ENCODE peak calls at places on chromosome 20, in six cellular contexts. D is stimulated activated CD4-positive, alpha-beta T cell treated with anti-CD3 and anti-CD28 coated beads, Interleukin-12 subunit alpha, Interleukin-12 subunit beta, amount 100 ng/mL, for 4 hours; B is activated CD4-positive, alpha-beta T cell treated with anti-CD3 and anti-CD28 coated beads, Interleukin-2, amount 50 U/mL, for 4 hours; Z is D341Med; Q is glutamatergic neuron; J is anterior cingulate cortex. O is an unnamed sample.

GRCh38 chr20:2840138-2840966 is at the start of the genes PCED1A and VPS16:
- DNase-seq in B (peak), D (peak), Z (peak), J (peak), Q (peak), O (peak)

GRCh38 chr20:21504323-21504722 is 9.5 kb downstream of the NKX2-2 start:
- DNase-seq in D (no peak), Q (no peak), Z (no peak), B (no peak), J (no peak), O (peak)

GRCh38 chr20:34311118-34312023 is 8.2 kb upstream of the AHCY start:
- DNase-seq in Q (peak), J (no peak), Z (no peak), D (no peak), B (no peak), O (peak)

GRCh38 chr20:40966516-40967185 is 62.0 kb upstream of the TOP1 start:
- DNase-seq in B (no peak), D (no peak), Q (no peak), J (no peak), Z (no peak), O (no peak)

GRCh38 chr20:11101243-11101642 is 427.4 kb upstream of the JAG1 start:
- DNase-seq in Z (no peak), J (no peak), D (no peak), B (no peak), Q (no peak), O (no peak)

GRCh38 chr20:57398231-57398821 is 7.1 kb downstream of the RBM38 start:
- DNase-seq in D (peak), Q (no peak), B (peak), Z (no peak), J (no peak), O (no peak)

GRCh38 chr20:49674383-49675352 is 39.0 kb downstream of the B4GALT5 start:
- DNase-seq in Z (no peak), J (no peak), D (no peak), B (no peak), Q (no peak), O (no peak)

GRCh38 chr20:21376631-21377030 is 20.7 kb downstream of the NKX2-4 start:
- DNase-seq in Q (no peak), Z (no peak), B (no peak), J (no peak), D (no peak), O (no peak)

GRCh38 chr20:51036226-51036625 is 13.3 kb upstream of the KCNG1 start:
- DNase-seq in Z (no peak), Q (no peak), J (no peak), B (no peak), D (no peak), O (no peak)

GRCh38 chr20:10670521-10671220 is 3.1 kb downstream of the JAG1 start:
- DNase-seq in D (no peak), Z (no peak), B (no peak), J (no peak), Q (no peak), O (no peak)

GRCh38 chr20:33910529-33911327 is 83.0 kb upstream of the RALY start:
- DNase-seq in D (no peak), Q (no peak), B (no peak), Z (no peak), J (no peak), O (no peak)

GRCh38 chr20:17875106-17875980 is 93.3 kb downstream of the SNX5 start:
- DNase-seq in J (peak), B (no peak), Z (no peak), Q (no peak), D (no peak), O (peak)

GRCh38 chr20:57009775-57010174 is 256.7 kb downstream of the BMP7 start:
- DNase-seq in B (no peak), Z (no peak), D (no peak), Q (no peak), J (no peak), O (peak)

GRCh38 chr20:17680836-17681740 is 954 bp downstream of the RRBP1 start:
- DNase-seq in J (peak), Z (peak), Q (peak), D (peak), B (peak), O (peak)

GRCh38 chr20:19000071-19000470 is 186.5 kb downstream of the SCP2D1 start:
- DNase-seq in B (no peak), D (no peak), J (no peak), Q (no peak), Z (no peak), O (peak)

GRCh38 chr20:22581437-22582385 is 2.7 kb downstream of the FOXA2 start:
- DNase-seq in Z (no peak), J (no peak), B (no peak), D (no peak), Q (no peak), O (no peak)

GRCh38 chr20:3165473-3166337 is 6.0 kb upstream of the FASTKD5 start:
- DNase-seq in D (no peak), Z (peak), B (no peak), Q (peak), J (no peak), O (peak)

GRCh38 chr20:31909253-31910070 is 39.0 kb downstream of the TTLL9 start:
- DNase-seq in D (no peak), B (no peak), J (no peak), Z (no peak), Q (no peak), O (no peak)

GRCh38 chr20:50510706-50511401 is 671 bp downstream of the PTPN1 start:
- DNase-seq in B (no peak), J (no peak), Z (no peak), Q (peak), D (peak), O (no peak)

GRCh38 chr20:354298-354977 is 7.5 kb downstream of the NRSN2 start:
- DNase-seq in J (peak), Q (peak), Z (peak), D (peak), B (peak), O (peak)

GRCh38 chr20:13142143-13142542 is 78.9 kb upstream of the ISM1 start:
- DNase-seq in J (no peak), D (no peak), B (no peak), Q (no peak), Z (no peak), O (no peak)

GRCh38 chr20:12531626-12532025 is 477.1 kb upstream of the SPTLC3 start:
- DNase-seq in J (no peak), Q (no peak), D (no peak), Z (no peak), B (no peak), O (no peak)

GRCh38 chr20:41386502-41387427 is 20.1 kb upstream of the EMILIN3 start:
- DNase-seq in Q (no peak), J (no peak), Z (no peak), B (no peak), D (no peak), O (no peak)

GRCh38 chr20:34637245-34638185 is 39.4 kb downstream of the PIGU start:
- DNase-seq in Z (no peak), D (no peak), Q (no peak), J (peak), B (no peak), O (no peak)

GRCh38 chr20:62069741-62070216 is 4.1 kb upstream of the TAF4 start:
- DNase-seq in B (no peak), D (no peak), Q (no peak), Z (no peak), J (no peak), O (no peak)

GRCh38 chr20:50655325-50655880 is 35.9 kb downstream of the RIPOR3 start:
- DNase-seq in Q (no peak), Z (no peak), J (peak), B (no peak), D (no peak), O (no peak)

GRCh38 chr20:3209023-3209945 is at the start of gene ITPA:
- DNase-seq in Z (peak), J (peak), D (peak), Q (peak), B (peak), O (peak)

GRCh38 chr20:43895235-43895634 is 19.4 kb upstream of the TOX2 start:
- DNase-seq in D (no peak), Z (no peak), J (no peak), B (no peak), Q (no peak), O (no peak)

GRCh38 chr20:45088247-45088646 is 12.7 kb downstream of the KCNS1 start:
- DNase-seq in Z (no peak), B (no peak), J (no peak), Q (no peak), D (no peak), O (no peak)

GRCh38 chr20:25632940-25633790 is 9.4 kb upstream of the NANP start:
- DNase-seq in B (no peak), Z (no peak), Q (no peak), J (no peak), D (no peak), O (no peak)

GRCh38 chr20:32678948-32679347 is 5.2 kb upstream of the C20orf203 start:
- DNase-seq in B (no peak), D (no peak), J (peak), Q (no peak), Z (no peak), O (peak)

GRCh38 chr20:21741266-21741665 is 35.8 kb downstream of the PAX1 start:
- DNase-seq in B (no peak), Q (no peak), Z (no peak), D (no peak), J (no peak), O (no peak)

GRCh38 chr20:57167971-57168693 is 98.3 kb downstream of the BMP7 start:
- DNase-seq in B (no peak), J (no peak), Z (no peak), D (no peak), Q (peak), O (no peak)

GRCh38 chr20:12177657-12178293 is 260.1 kb downstream of the BTBD3 start:
- DNase-seq in D (no peak), B (no peak), Q (no peak), J (no peak), Z (no peak), O (no peak)

O was measured in posterior cingulate gyrus.